ENCODE peak calls at places on chromosome 22, in six cellular contexts. B is activated CD4-positive, alpha-beta T cell treated with anti-CD3 and anti-CD28 coated beads, Interleukin-2, amount 50 U/mL, for 1 hour; U is smooth muscle cell of the brain vasculature; J is AML-193; O is stromal cell of bone marrow; R is left ventricle myocardium inferior. X is an unnamed sample.

GRCh38 chr22:39877079-39877682 is 16.4 kb downstream of the ENTHD1 start:
- DNase-seq in U (no peak), R (no peak), B (no peak), J (no peak), O (no peak), X (no peak)

GRCh38 chr22:29259253-29259899 is 8.4 kb downstream of the RHBDD3 start:
- DNase-seq in R (no peak), O (no peak), J (no peak), B (no peak), U (no peak), X (no peak)

GRCh38 chr22:37418627-37419369 is 8.5 kb downstream of the ELFN2 start:
- DNase-seq in B (no peak), R (no peak), O (no peak), J (no peak), U (no peak), X (no peak)

GRCh38 chr22:20944042-20944441 is 23.0 kb upstream of the AIFM3 start:
- DNase-seq in O (no peak), U (no peak), B (no peak), R (no peak), J (no peak), X (no peak)

GRCh38 chr22:31933816-31934482 is 10.4 kb upstream of the YWHAH start:
- DNase-seq in O (no peak), B (no peak), R (no peak), U (no peak), J (no peak), X (no peak)

GRCh38 chr22:42367980-42368378 is 64.2 kb downstream of the NFAM1 start:
- DNase-seq in U (no peak), R (peak; percentile 30), B (no peak), O (no peak), J (no peak), X (no peak)

GRCh38 chr22:40498454-40499186 is 128.2 kb downstream of the SGSM3 start:
- DNase-seq in O (no peak), R (no peak), U (no peak), J (no peak), B (no peak), X (no peak)

GRCh38 chr22:31537019-31537535 is 40.7 kb downstream of the SFI1 start:
- DNase-seq in J (no peak), B (no peak), R (no peak), O (no peak), U (no peak), X (no peak)